ENCODE peak calls at places on chromosomes 5 and 9, in ten cellular contexts. Z is putamen; G is activated CD8-positive, alpha-beta memory T cell treated with anti-CD3 and anti-CD28 coated beads for 4 hours; O is uterus; S is kidney; U is HEK293T; R is iris pigment epithelial cell; K is ELR; I is stimulated activated CD8-positive, alpha-beta memory T cell treated with anti-CD3 and anti-CD28 coated beads, Interleukin-15, amount 100 ng/mL, for 24 hours; P is testis. W is an unnamed sample.

GRCh38 chr5:124000558-124000957 is 488.6 kb downstream of the CSNK1G3 start:
- DNase-seq in Z (no peak), R (no peak), P (no peak), G (no peak), K (no peak), I (no peak), O (no peak), S (no peak), U (no peak), W (no peak)

GRCh38 chr9:86329649-86330048 is 24.6 kb downstream of the TUT7 start:
- DNase-seq in R (peak), I (no peak), P (no peak), Z (no peak), G (no peak), K (no peak), S (no peak), O (no peak), U (no peak), W (no peak)

GRCh38 chr5:133340002-133340755 is 272.2 kb downstream of the FSTL4 start:
- DNase-seq in G (no peak), Z (no peak), O (no peak), P (no peak), I (no peak), S (peak), R (no peak), K (peak), U (no peak), W (no peak)

GRCh38 chr5:79636981-79637733 is 24.9 kb downstream of the TENT2 start:
- DNase-seq in U (no peak), S (no peak), P (peak), R (peak), I (no peak), K (no peak), O (no peak), Z (no peak), G (no peak), W (no peak)

GRCh38 chr9:16352791-16353401 is 517.6 kb downstream of the BNC2 start:
- DNase-seq in S (no peak), Z (no peak), O (peak), K (peak), U (no peak), P (peak), R (peak), I (no peak), G (no peak), W (no peak)

GRCh38 chr5:142587354-142587965 is 98.4 kb downstream of the FGF1 start:
- DNase-seq in O (no peak), U (peak), K (peak), Z (no peak), P (peak), I (no peak), R (peak), G (no peak), S (no peak), W (peak)

GRCh38 chr5:111243353-111243752 is 19.2 kb downstream of the CAMK4 start:
- DNase-seq in S (no peak), P (no peak), O (no peak), I (no peak), Z (no peak), U (no peak), G (no peak), K (no peak), R (no peak), W (no peak)

GRCh38 chr9:98146101-98146991 is 27.3 kb upstream of the TRIM14 start:
- DNase-seq in S (peak), I (no peak), K (peak), P (no peak), Z (no peak), O (no peak), R (peak), G (no peak), U (no peak), W (no peak)

GRCh38 chr5:134127988-134128647 is 13.6 kb downstream of the TCF7 start:
- DNase-seq in U (no peak), S (no peak), R (no peak), K (no peak), O (no peak), P (no peak), Z (no peak), G (no peak), I (no peak), W (no peak)

GRCh38 chr9:86200599-86201162 is 58.8 kb downstream of the C9orf153 start:
- DNase-seq in I (no peak), S (no peak), G (no peak), U (no peak), Z (no peak), K (no peak), R (no peak), P (no peak), O (no peak), W (no peak)

GRCh38 chr5:111299831-111300432 is 75.7 kb downstream of the CAMK4 start:
- DNase-seq in O (no peak), U (no peak), S (no peak), I (no peak), R (no peak), P (no peak), G (no peak), Z (no peak), K (no peak), W (no peak)

GRCh38 chr5:120098902-120099301 is 365.2 kb upstream of the PRR16 start:
- DNase-seq in U (no peak), Z (no peak), I (no peak), G (no peak), K (no peak), O (no peak), R (peak), P (no peak), S (no peak), W (no peak)

GRCh38 chr9:136093331-136093986 is 1.6 kb downstream of the NACC2 start:
- DNase-seq in O (no peak), R (no peak), U (peak), I (no peak), G (no peak), S (peak), P (peak), Z (no peak), K (peak), W (no peak)

GRCh38 chr5:16666861-16667481 is 50.2 kb upstream of the RETREG1 start:
- DNase-seq in G (no peak), Z (peak), I (no peak), O (no peak), K (peak), R (no peak), P (peak), U (no peak), S (peak), W (no peak)

GRCh38 chr9:4137755-4138154 is 162.1 kb downstream of the GLIS3 start:
- DNase-seq in S (no peak), G (no peak), Z (no peak), I (no peak), R (peak), U (no peak), K (peak), P (no peak), O (no peak), W (no peak)

GRCh38 chr9:132548971-132549649 is 33.3 kb upstream of the BARHL1 start:
- DNase-seq in U (no peak), I (no peak), P (no peak), S (peak), G (no peak), O (no peak), K (peak), Z (no peak), R (no peak), W (no peak)

GRCh38 chr5:6169660-6170059 is 208.7 kb downstream of the MED10 start:
- DNase-seq in K (no peak), Z (no peak), S (no peak), U (no peak), G (no peak), R (no peak), O (no peak), P (no peak), I (no peak), W (no peak)

GRCh38 chr5:108003178-108003577 is 332.4 kb upstream of the EFNA5 start:
- DNase-seq in O (no peak), S (no peak), P (no peak), G (no peak), I (no peak), U (no peak), R (peak), K (peak), Z (peak), W (no peak)

GRCh38 chr5:76082790-76083554 is at the start of gene SV2C:
- DNase-seq in G (no peak), P (peak), S (peak), R (peak), O (no peak), K (no peak), Z (peak), I (no peak), U (peak), W (peak)

GRCh38 chr9:132768932-132769894 is 98.9 kb downstream of the GTF3C4 start:
- DNase-seq in P (peak), O (peak), U (peak), I (peak), S (no peak), Z (no peak), G (peak), K (peak), R (peak), W (peak)

GRCh38 chr9:136743639-136744211 is 985 bp upstream of the LCN10 start:
- DNase-seq in P (no peak), U (no peak), G (no peak), S (peak), R (no peak), Z (no peak), K (no peak), O (no peak), I (no peak), W (no peak)

GRCh38 chr9:129208191-129209091 is 30.4 kb upstream of the IER5L start:
- DNase-seq in Z (no peak), S (no peak), O (no peak), K (no peak), G (peak), U (no peak), I (peak), P (no peak), R (no peak), W (peak)

GRCh38 chr5:80705216-80705769 is 50.5 kb upstream of the DHFR start:
- DNase-seq in G (no peak), U (no peak), O (no peak), R (no peak), Z (no peak), P (no peak), S (no peak), K (no peak), I (no peak), W (no peak)

GRCh38 chr5:61450880-61451279 is 118.8 kb downstream of the ZSWIM6 start:
- DNase-seq in I (no peak), Z (no peak), S (no peak), P (no peak), G (no peak), K (peak), U (peak), R (peak), O (no peak), W (no peak)

GRCh38 chr5:116702776-116703175 is 128.2 kb upstream of the SEMA6A start:
- DNase-seq in S (no peak), U (no peak), Z (no peak), G (no peak), P (no peak), O (no peak), I (no peak), K (no peak), R (no peak), W (no peak)